ENCODE peak calls at places on chromosomes 5 and 9, in four cellular contexts. Z, S, Y and R are unnamed samples. For H3K9me3, the result is how much of the 10 kb centered on the place peaks cover.

GRCh38 chr9:12916037-12916436 is 141.2 kb downstream of the LURAP1L start:
- DNase-seq in S (no peak), Y (no peak), Z (peak), R (no peak)

GRCh38 chr5:79408028-79408427 is 105.9 kb downstream of the HOMER1 start:
- DNase-seq in Y (no peak), Z (no peak), S (no peak), R (no peak)

GRCh38 chr9:85987236-85987635 is 46.3 kb downstream of the NAA35 start:
- DNase-seq in Y (no peak), Z (no peak), S (no peak), R (no peak)

GRCh38 chr9:95742821-95743220 is 132.7 kb upstream of the ERCC6L2 start:
- DNase-seq in Z (no peak), S (no peak), Y (no peak), R (no peak)

GRCh38 chr5:27171696-27172362 is 133.4 kb upstream of the CDH9 start:
- DNase-seq in Z (no peak), Y (no peak), S (no peak), R (no peak)

GRCh38 chr9:97895695-97896332 is 26.5 kb downstream of the TRMO start:
- DNase-seq in Z (no peak), Y (no peak), S (no peak), R (no peak)

GRCh38 chr9:15357050-15357653 is 50.1 kb upstream of the TTC39B start:
- DNase-seq in Z (peak), Y (no peak), S (no peak), R (peak)

GRCh38 chr5:67303356-67303755 is 106.8 kb upstream of the CD180 start:
- DNase-seq in Z (no peak), Y (no peak), S (no peak), R (no peak)

GRCh38 chr5:147949711-147950573 is 43.6 kb upstream of the C5orf46 start:
- DNase-seq in Z (no peak), Y (no peak), S (no peak), R (no peak)

GRCh38 chr5:153714732-153715287 is 224.3 kb downstream of the GRIA1 start:
- DNase-seq in Y (no peak), S (no peak), Z (no peak), R (no peak)

GRCh38 chr9:91089405-91090131 is 272.1 kb downstream of the AUH start:
- DNase-seq in Y (no peak), S (no peak), Z (peak), R (peak)

GRCh38 chr9:134658378-134658955 is 16.9 kb downstream of the COL5A1 start:
- DNase-seq in S (peak), Z (no peak), Y (no peak), R (no peak)

GRCh38 chr9:126125577-126125976 is 201.1 kb upstream of the MVB12B start:
- DNase-seq in Y (peak), S (no peak), Z (peak), R (no peak)

GRCh38 chr5:179805529-179806249 is 977 bp downstream of the MGAT4B start:
- DNase-seq in Z (no peak), S (peak), Y (no peak), R (peak)

GRCh38 chr9:115694991-115695390 is 458.6 kb upstream of the PAPPA start:
- DNase-seq in S (no peak), Z (no peak), Y (no peak), R (no peak)

GRCh38 chr5:38258319-38259061 is at the start of gene EGFLAM:
- DNase-seq in S (no peak), Z (peak), Y (no peak), R (no peak)

GRCh38 chr5:67393211-67393610 is 196.6 kb upstream of the CD180 start:
- DNase-seq in S (no peak), Y (no peak), Z (no peak), R (no peak)

GRCh38 chr5:54317511-54318260 is 7.3 kb upstream of the ARL15 start:
- DNase-seq in Z (no peak), Y (no peak), S (no peak), R (no peak)

GRCh38 chr5:55603947-55604346 is 69.2 kb upstream of the PLPP1 start:
- DNase-seq in S (no peak), Y (no peak), Z (no peak), R (no peak)

GRCh38 chr9:36136277-36136893 is at the start of gene GLIPR2:
- DNase-seq in S (peak), Y (peak), Z (peak), R (peak)

GRCh38 chr9:114006155-114006550 is 71.9 kb downstream of the AMBP start:
- DNase-seq in Z (no peak), Y (peak), S (peak), R (peak)

GRCh38 chr5:40033411-40033810 is 608.6 kb upstream of the DAB2 start:
- DNase-seq in Y (no peak), S (no peak), Z (peak), R (no peak)

GRCh38 chr5:177458122-177458681 is 11.6 kb downstream of the PRR7 start:
- DNase-seq in Z (no peak), S (no peak), Y (no peak), R (no peak)

GRCh38 chr9:108775901-108776306 is 79.9 kb downstream of the ACTL7B start:
- DNase-seq in Y (no peak), Z (no peak), S (no peak), R (no peak)

GRCh38 chr9:108780949-108781734 is 74.6 kb downstream of the ACTL7B start:
- DNase-seq in Y (no peak), Z (no peak), S (no peak), R (peak)

GRCh38 chr9:108779506-108779905 is 76.3 kb downstream of the ACTL7B start:
- DNase-seq in Y (no peak), S (no peak), Z (no peak), R (no peak)

DNA sequence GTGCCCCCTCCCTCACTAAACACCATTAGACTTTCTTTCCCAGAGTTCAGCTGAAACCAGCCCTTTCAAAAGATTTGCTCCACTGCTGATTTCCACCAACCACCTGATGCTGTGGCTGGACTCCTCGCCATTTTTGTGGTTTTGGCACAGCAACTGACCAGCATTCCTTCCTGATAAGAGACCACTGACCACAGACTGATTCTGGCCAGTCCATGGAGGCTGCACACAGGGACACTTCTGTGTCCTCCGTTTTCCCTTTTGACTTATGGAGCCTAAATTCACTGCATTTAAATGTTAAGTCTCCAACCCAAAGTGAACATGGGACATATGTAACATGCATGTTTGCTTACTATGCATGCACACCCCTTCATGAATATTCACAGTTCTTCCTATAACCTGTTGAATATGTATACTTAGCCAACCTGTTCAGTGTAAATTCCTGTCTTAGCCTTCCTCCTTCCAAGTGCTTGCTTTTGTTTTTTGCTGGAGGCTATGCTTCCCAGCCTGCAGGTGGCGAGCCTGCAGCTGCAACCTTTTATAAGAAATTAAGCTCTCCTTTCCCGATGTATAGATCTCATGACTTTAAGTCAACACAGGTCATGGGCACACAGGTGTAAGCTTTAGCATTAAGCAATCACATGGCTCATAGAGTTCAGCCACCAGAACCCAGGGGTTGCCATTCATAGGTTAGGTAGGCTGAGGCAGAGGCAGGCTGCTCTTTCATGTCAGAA is 78.7 kb downstream of the ACTL7B start:
- DNase-seq in Y (no peak), S (no peak), Z (no peak), R (no peak)
- TF ChIP-seq CTCF in Y (no peak), S (no peak), Z (no peak), R (no peak)

DNA sequence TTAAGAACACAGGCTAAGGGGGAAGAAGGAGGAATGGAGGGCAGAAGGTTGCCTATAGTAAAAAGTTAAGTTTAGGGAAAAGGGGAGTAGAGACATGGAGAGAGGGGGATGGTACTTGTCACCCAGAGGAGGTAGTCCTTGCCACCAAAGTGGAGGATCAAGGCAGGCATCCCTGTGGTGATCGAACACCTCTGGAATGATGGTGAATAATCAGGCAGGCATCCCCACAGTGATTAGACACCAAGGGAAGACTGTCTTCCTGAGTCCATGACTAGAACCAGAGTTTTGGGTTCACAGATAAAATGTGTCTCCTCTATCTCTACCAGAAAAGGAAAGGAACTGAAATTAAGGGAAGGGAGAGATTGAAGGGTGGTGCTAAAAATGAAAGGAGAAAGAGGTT is 19.2 kb upstream of the HMGCS1 start:
- DNase-seq in Z (no peak), Y (no peak), S (no peak), R (no peak)
- H3K9me3 ChIP-seq in Z (under half), Y (under half), S (under half), R (under half)

GRCh38 chr5:150218693-150219035 is 28.8 kb downstream of the SLC6A7 start:
- DNase-seq in S (no peak), Y (no peak), Z (no peak), R (no peak)
- TF ChIP-seq CTCF in S (no peak), Y (no peak), Z (no peak), R (no peak)

GRCh38 chr9:138111607-138112006 is 234.0 kb downstream of the CACNA1B start:
- DNase-seq in S (no peak), Z (no peak), Y (no peak), R (no peak)

GRCh38 chr9:138115506-138115905 is 237.9 kb downstream of the CACNA1B start:
- DNase-seq in Y (no peak), S (no peak), Z (no peak), R (no peak)

GRCh38 chr9:138112090-138112748 is 234.6 kb downstream of the CACNA1B start:
- DNase-seq in S (no peak), Y (no peak), Z (no peak), R (no peak)

GRCh38 chr9:138114501-138115245 is 237.1 kb downstream of the CACNA1B start:
- DNase-seq in Z (no peak), Y (no peak), S (peak), R (no peak)

DNA sequence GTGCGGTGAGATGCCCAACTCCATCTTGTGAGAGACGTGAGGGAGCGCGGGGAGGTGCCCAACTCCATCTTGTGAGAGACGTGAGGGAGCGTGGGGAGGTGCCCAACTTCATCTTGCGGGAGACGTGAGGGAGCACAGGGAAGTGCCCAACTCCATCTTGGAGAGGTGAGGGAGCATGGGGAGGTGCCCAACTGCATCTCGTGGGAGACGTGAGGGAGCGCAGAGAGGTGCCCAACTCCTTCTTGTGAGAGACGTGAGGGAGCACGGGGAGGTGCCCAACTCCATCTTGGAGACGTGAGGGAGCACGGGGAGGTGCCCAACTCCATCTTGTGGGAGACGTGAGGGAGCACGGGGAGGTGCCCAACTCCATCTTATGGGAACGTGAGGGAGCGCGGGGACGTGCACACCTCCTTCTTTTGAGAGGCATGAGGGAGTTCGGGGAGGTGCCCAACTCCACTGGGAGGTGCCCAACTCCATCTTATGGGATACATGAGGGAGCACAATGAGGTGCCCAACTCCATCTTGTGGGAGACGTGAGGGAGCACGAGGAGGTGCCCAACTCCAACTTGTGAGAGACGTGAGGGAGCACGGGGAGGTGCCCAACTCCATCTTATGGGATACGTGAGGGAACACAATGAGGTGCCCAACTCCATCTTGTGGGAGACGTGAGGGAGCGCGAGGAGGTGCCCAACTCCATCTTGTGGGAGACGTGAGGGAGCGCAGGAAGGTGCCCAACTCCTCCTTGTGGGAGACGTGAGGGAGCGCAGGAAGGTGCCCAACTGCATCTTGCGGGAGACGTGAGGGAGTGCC is 235.4 kb downstream of the CACNA1B start:
- DNase-seq in Z (no peak), Y (no peak), S (no peak), R (no peak)
- H3K9me3 ChIP-seq in Z (under half), Y (under half), S (under half), R (under half)

DNA sequence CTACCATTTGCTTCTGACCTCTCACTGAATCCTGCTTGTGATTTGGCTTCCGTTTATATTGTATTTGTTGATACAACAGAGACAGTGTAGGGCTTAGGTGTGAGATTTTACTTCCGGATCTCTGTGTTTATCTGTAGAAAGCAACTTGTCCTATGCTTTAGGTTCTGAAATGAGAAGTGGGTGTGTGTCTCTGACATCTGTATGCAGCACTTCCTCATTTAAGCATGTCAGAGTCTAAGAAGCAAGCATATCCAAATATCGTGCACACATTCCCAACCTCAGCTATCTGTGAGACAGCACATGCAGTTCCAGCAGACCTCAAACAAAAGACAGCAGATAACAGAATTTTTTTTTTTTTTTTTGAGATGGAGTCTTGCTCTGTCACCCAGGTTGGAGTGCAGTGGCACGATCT is 16.3 kb downstream of the KLF9 start:
- DNase-seq in S (no peak), Z (peak), Y (no peak), R (no peak)
- TF ChIP-seq CTCF in S (no peak), Z (no peak), Y (no peak), R (no peak)

GRCh38 chr5:2863133-2863532 is 111.7 kb upstream of the IRX2 start:
- DNase-seq in Y (no peak), S (no peak), Z (no peak), R (no peak)
- H3K9me3 ChIP-seq in Y (under half), S (under half), Z (under half), R (under half)

DNA sequence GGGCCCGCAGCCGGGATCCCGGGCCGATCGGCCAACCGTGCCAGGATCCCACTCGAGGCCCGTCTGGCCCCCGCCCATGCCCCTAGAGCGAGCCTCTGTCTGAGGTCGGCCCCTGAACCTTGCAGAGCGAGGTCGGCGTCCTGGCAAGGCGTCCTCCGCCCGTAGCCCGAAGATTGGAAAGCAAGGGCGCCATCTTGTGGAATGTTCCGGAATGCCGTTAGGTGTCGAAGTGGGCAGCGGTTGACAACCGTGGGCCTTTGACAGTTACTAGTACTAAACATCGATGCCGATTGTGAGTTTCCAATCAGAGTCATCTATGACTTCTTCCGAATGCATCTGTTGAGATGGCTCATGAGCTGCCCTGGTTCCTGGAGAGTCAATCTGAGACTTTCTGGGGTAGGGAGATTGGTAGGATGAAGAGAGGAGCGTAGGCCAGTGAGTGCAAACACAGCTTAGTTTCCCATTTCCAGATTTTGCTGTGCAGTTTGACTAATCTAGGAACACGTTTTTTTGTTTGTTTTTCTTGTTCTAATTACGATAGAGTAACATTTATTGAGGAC is 921 bp upstream of the PLK2 start:
- DNase-seq in S (peak), Z (peak), Y (peak), R (peak)
- TF ChIP-seq CTCF in S (peak), Z (peak), Y (peak), R (peak)

GRCh38 chr5:2704806-2705645 is 46.5 kb downstream of the IRX2 start:
- DNase-seq in S (no peak), Z (no peak), Y (no peak), R (no peak)

GRCh38 chr5:2703041-2703440 is 48.4 kb downstream of the IRX2 start:
- DNase-seq in Y (no peak), Z (no peak), S (no peak), R (no peak)

GRCh38 chr5:2702096-2702879 is 49.2 kb downstream of the IRX2 start:
- DNase-seq in S (no peak), Z (no peak), Y (no peak), R (no peak)

GRCh38 chr5:2704111-2704510 is 47.4 kb downstream of the IRX2 start:
- DNase-seq in S (no peak), Y (no peak), Z (no peak), R (no peak)

DNA sequence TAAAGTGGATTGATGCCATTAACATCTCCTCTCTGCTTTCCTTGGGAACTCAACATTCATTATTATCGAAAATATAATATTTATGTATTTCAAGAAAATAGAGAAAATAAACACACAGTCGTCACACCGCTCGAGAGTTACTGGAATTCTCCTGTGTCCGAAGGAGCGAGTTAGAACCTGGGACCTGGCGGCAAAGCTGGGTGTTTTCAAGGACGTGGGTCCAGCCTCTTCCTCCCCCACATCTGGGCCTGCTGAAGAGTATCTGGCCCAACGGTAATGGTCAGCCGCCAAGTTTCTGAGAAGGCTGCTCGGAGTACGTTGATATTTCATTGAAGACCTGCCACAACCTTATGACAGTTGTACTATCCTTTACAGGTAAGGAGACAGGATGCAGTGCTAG is 47.9 kb downstream of the IRX2 start:
- DNase-seq in S (no peak), Y (no peak), Z (no peak), R (no peak)
- H3K9me3 ChIP-seq in S (under half), Y (under half), Z (under half), R (under half)

GRCh38 chr5:52997424-52997823 is 8.3 kb downstream of the ITGA2 start:
- DNase-seq in S (no peak), Y (no peak), Z (no peak), R (peak)
- TF ChIP-seq CTCF in S (no peak), Y (no peak), Z (no peak), R (no peak)